ENCODE peak calls at places on chromosomes 6 and 20, in seven cellular contexts. One of them, this sample, is unnamed.

GRCh38 chr6:24431045-24431451 is 28.3 kb downstream of the MRS2 start:
- DNase-seq in breast epithelium: no peak
- DNase-seq in neural progenitor cell: peak
- DNase-seq in astrocyte: peak
- DNase-seq in kidney epithelial cell: peak
- DNase-seq in CD4-positive, alpha-beta T cell: no peak
- DNase-seq in AG10803: peak
- DNase-seq in this sample: no peak

GRCh38 chr6:39424831-39425230 is 102.3 kb upstream of the KCNK16 start:
- DNase-seq in neural progenitor cell: no peak
- DNase-seq in breast epithelium: no peak
- DNase-seq in AG10803: no peak
- DNase-seq in kidney epithelial cell: no peak
- DNase-seq in astrocyte: no peak
- DNase-seq in CD4-positive, alpha-beta T cell: no peak
- DNase-seq in this sample: no peak

GRCh38 chr6:33205172-33206026 is 944 bp downstream of the HSD17B8 start:
- DNase-seq in AG10803: peak
- DNase-seq in neural progenitor cell: peak
- DNase-seq in kidney epithelial cell: peak
- DNase-seq in astrocyte: peak
- DNase-seq in CD4-positive, alpha-beta T cell: no peak
- DNase-seq in breast epithelium: no peak
- DNase-seq in this sample: no peak

GRCh38 chr6:169452117-169452868 is 198.6 kb upstream of the THBS2 start:
- DNase-seq in AG10803: peak
- DNase-seq in CD4-positive, alpha-beta T cell: no peak
- DNase-seq in neural progenitor cell: no peak
- DNase-seq in astrocyte: peak
- DNase-seq in kidney epithelial cell: peak
- DNase-seq in breast epithelium: peak
- DNase-seq in this sample: no peak

GRCh38 chr6:109304284-109305015 is 77.8 kb downstream of the CD164 start:
- DNase-seq in AG10803: no peak
- DNase-seq in breast epithelium: no peak
- DNase-seq in neural progenitor cell: no peak
- DNase-seq in kidney epithelial cell: peak
- DNase-seq in astrocyte: no peak
- DNase-seq in CD4-positive, alpha-beta T cell: no peak
- DNase-seq in this sample: no peak

GRCh38 chr6:137488736-137489409 is 5.3 kb downstream of the OLIG3 start:
- DNase-seq in CD4-positive, alpha-beta T cell: no peak
- DNase-seq in neural progenitor cell: peak
- DNase-seq in breast epithelium: no peak
- DNase-seq in astrocyte: no peak
- DNase-seq in AG10803: no peak
- DNase-seq in kidney epithelial cell: no peak
- DNase-seq in this sample: peak

GRCh38 chr20:40826699-40827098 is 137.7 kb upstream of the MAFB start:
- DNase-seq in neural progenitor cell: no peak
- DNase-seq in astrocyte: no peak
- DNase-seq in AG10803: no peak
- DNase-seq in breast epithelium: no peak
- DNase-seq in CD4-positive, alpha-beta T cell: no peak
- DNase-seq in kidney epithelial cell: no peak
- DNase-seq in this sample: no peak

GRCh38 chr6:130411481-130411880 is 45.7 kb downstream of the TMEM200A start:
- DNase-seq in astrocyte: no peak
- DNase-seq in kidney epithelial cell: no peak
- DNase-seq in AG10803: no peak
- DNase-seq in neural progenitor cell: no peak
- DNase-seq in breast epithelium: no peak
- DNase-seq in CD4-positive, alpha-beta T cell: no peak
- DNase-seq in this sample: no peak

GRCh38 chr6:21436625-21437024 is 156.9 kb upstream of the SOX4 start:
- DNase-seq in AG10803: no peak
- DNase-seq in kidney epithelial cell: no peak
- DNase-seq in astrocyte: no peak
- DNase-seq in breast epithelium: no peak
- DNase-seq in CD4-positive, alpha-beta T cell: no peak
- DNase-seq in neural progenitor cell: no peak
- DNase-seq in this sample: no peak

GRCh38 chr6:161545741-161546140 is 271.9 kb upstream of the AGPAT4 start:
- DNase-seq in CD4-positive, alpha-beta T cell: no peak
- DNase-seq in neural progenitor cell: no peak
- DNase-seq in breast epithelium: no peak
- DNase-seq in kidney epithelial cell: no peak
- DNase-seq in AG10803: no peak
- DNase-seq in astrocyte: peak
- DNase-seq in this sample: no peak

GRCh38 chr6:154865291-154865690 is 129.8 kb upstream of the TIAM2 start:
- DNase-seq in AG10803: no peak
- DNase-seq in kidney epithelial cell: no peak
- DNase-seq in CD4-positive, alpha-beta T cell: no peak
- DNase-seq in astrocyte: no peak
- DNase-seq in neural progenitor cell: no peak
- DNase-seq in breast epithelium: no peak
- DNase-seq in this sample: no peak

GRCh38 chr6:137927777-137928218 is 60.7 kb downstream of the TNFAIP3 start:
- DNase-seq in kidney epithelial cell: no peak
- DNase-seq in astrocyte: peak
- DNase-seq in neural progenitor cell: no peak
- DNase-seq in breast epithelium: no peak
- DNase-seq in CD4-positive, alpha-beta T cell: peak
- DNase-seq in AG10803: no peak
- DNase-seq in this sample: no peak

GRCh38 chr6:27406085-27406484 is 17.5 kb downstream of the ZNF391 start:
- DNase-seq in neural progenitor cell: no peak
- DNase-seq in kidney epithelial cell: no peak
- DNase-seq in astrocyte: no peak
- DNase-seq in CD4-positive, alpha-beta T cell: no peak
- DNase-seq in breast epithelium: no peak
- DNase-seq in AG10803: no peak
- DNase-seq in this sample: no peak

GRCh38 chr20:15196580-15197255 is 859.3 kb upstream of the FLRT3 start:
- DNase-seq in AG10803: no peak
- DNase-seq in astrocyte: no peak
- DNase-seq in kidney epithelial cell: no peak
- DNase-seq in CD4-positive, alpha-beta T cell: no peak
- DNase-seq in neural progenitor cell: no peak
- DNase-seq in breast epithelium: no peak
- DNase-seq in this sample: no peak

GRCh38 chr6:149392093-149392492 is 8.0 kb upstream of the SUMO4 start:
- DNase-seq in CD4-positive, alpha-beta T cell: no peak
- DNase-seq in AG10803: no peak
- DNase-seq in neural progenitor cell: no peak
- DNase-seq in kidney epithelial cell: no peak
- DNase-seq in breast epithelium: no peak
- DNase-seq in astrocyte: no peak
- DNase-seq in this sample: no peak

GRCh38 chr6:47061631-47062300 is 19.6 kb upstream of the ADGRF1 start:
- DNase-seq in kidney epithelial cell: no peak
- DNase-seq in CD4-positive, alpha-beta T cell: no peak
- DNase-seq in breast epithelium: peak
- DNase-seq in astrocyte: peak
- DNase-seq in AG10803: peak
- DNase-seq in neural progenitor cell: no peak
- DNase-seq in this sample: no peak

GRCh38 chr6:119966484-119966883 is 616.9 kb upstream of the MAN1A1 start:
- DNase-seq in astrocyte: no peak
- DNase-seq in neural progenitor cell: peak
- DNase-seq in AG10803: no peak
- DNase-seq in breast epithelium: no peak
- DNase-seq in kidney epithelial cell: no peak
- DNase-seq in CD4-positive, alpha-beta T cell: no peak
- DNase-seq in this sample: no peak

GRCh38 chr6:33958208-33958862 is 154.5 kb upstream of the MLN start:
- DNase-seq in kidney epithelial cell: no peak
- DNase-seq in breast epithelium: no peak
- DNase-seq in astrocyte: no peak
- DNase-seq in AG10803: no peak
- DNase-seq in CD4-positive, alpha-beta T cell: no peak
- DNase-seq in neural progenitor cell: peak
- DNase-seq in this sample: peak

GRCh38 chr6:104613416-104614001 is 246.2 kb downstream of the HACE1 start:
- DNase-seq in CD4-positive, alpha-beta T cell: no peak
- DNase-seq in astrocyte: peak
- DNase-seq in kidney epithelial cell: no peak
- DNase-seq in AG10803: peak
- DNase-seq in breast epithelium: no peak
- DNase-seq in neural progenitor cell: peak
- DNase-seq in this sample: no peak

GRCh38 chr6:135860361-135860760 is 8.9 kb downstream of the PDE7B start:
- DNase-seq in astrocyte: no peak
- DNase-seq in breast epithelium: no peak
- DNase-seq in AG10803: no peak
- DNase-seq in kidney epithelial cell: no peak
- DNase-seq in CD4-positive, alpha-beta T cell: no peak
- DNase-seq in neural progenitor cell: no peak
- DNase-seq in this sample: no peak

GRCh38 chr6:7052441-7052936 is 55.3 kb upstream of the RREB1 start:
- DNase-seq in AG10803: peak
- DNase-seq in breast epithelium: no peak
- DNase-seq in neural progenitor cell: peak
- DNase-seq in kidney epithelial cell: peak
- DNase-seq in CD4-positive, alpha-beta T cell: peak
- DNase-seq in astrocyte: peak
- DNase-seq in this sample: peak

DNA sequence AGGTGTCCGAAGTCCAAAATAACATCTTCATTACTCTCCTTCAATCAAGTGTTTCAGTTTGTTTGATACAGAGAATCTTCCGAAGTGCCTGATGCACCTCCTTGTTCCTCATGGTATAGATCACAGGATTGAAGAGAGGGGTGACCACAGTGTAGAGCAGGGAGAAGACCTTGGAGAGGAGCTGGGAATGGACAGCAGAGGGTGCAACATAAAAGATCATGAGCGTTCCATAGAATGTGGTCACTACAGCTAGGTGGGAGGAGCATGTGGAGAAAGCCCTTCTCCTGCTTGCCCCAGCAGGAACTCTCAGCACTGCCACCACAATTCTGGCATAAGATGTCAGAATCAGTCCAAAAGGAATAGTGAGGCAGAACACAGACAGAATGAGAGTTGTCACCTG is 11.9 kb downstream of the OR12D1 start:
- DNase-seq in kidney epithelial cell: no peak
- DNase-seq in breast epithelium: no peak
- DNase-seq in astrocyte: no peak
- DNase-seq in neural progenitor cell: no peak
- DNase-seq in CD4-positive, alpha-beta T cell: no peak
- DNase-seq in AG10803: no peak
- DNase-seq in this sample: no peak
- TF ChIP-seq CTCF in kidney epithelial cell: no peak
- TF ChIP-seq CTCF in breast epithelium: no peak
- TF ChIP-seq CTCF in astrocyte: no peak
- TF ChIP-seq CTCF in neural progenitor cell: no peak
- TF ChIP-seq CTCF in CD4-positive, alpha-beta T cell: no peak
- TF ChIP-seq CTCF in AG10803: no peak
- TF ChIP-seq CTCF in this sample: no peak

DNA sequence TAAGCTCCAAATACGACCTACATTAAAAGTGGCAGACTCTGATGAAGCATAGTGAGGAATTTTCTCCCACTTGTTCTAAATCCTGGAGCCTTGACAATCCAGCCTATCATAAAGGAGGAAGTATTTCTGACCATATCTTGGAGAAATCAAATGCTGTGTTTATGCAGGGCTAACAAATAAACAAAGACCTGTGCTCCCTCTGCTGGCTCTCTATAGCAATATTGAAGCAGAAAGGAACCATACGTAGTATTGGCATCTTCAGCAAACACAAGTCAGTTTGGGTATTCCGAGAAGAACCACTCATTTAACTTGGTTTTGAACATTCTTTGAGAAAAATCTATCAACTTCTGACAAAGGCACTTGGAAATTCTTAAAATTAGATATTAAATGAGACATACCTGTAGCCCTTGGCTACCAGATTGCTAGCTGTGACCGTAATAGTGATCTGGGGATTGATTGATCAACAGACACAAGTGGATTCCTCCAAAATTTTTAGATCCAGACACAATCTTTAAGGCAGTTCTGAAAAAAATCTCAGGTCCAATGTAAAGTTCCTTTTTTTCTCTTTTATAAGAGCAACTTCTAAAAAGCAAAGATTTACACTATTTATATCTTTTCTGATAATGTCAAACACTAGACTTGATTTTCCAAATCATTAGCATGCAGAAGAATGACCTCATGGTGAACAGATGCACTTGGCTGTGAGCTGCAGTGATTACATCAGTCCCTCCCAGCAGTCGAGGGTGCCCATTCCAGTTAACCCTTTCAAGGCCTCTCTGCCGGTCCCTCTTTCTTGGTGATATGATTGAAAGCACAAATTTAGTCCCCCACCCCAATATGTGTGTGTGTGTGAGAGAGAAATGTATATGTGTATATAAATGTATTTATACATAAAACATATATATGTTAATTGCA is 40.2 kb downstream of the INSM1 start:
- DNase-seq in kidney epithelial cell: no peak
- DNase-seq in AG10803: peak
- DNase-seq in neural progenitor cell: peak
- DNase-seq in astrocyte: peak
- DNase-seq in breast epithelium: no peak
- DNase-seq in CD4-positive, alpha-beta T cell: no peak
- DNase-seq in this sample: no peak
- TF ChIP-seq CTCF in kidney epithelial cell: no peak
- TF ChIP-seq CTCF in AG10803: peak
- TF ChIP-seq CTCF in neural progenitor cell: peak
- TF ChIP-seq CTCF in astrocyte: peak
- TF ChIP-seq CTCF in breast epithelium: no peak
- TF ChIP-seq CTCF in CD4-positive, alpha-beta T cell: no peak
- TF ChIP-seq CTCF in this sample: no peak

DNA sequence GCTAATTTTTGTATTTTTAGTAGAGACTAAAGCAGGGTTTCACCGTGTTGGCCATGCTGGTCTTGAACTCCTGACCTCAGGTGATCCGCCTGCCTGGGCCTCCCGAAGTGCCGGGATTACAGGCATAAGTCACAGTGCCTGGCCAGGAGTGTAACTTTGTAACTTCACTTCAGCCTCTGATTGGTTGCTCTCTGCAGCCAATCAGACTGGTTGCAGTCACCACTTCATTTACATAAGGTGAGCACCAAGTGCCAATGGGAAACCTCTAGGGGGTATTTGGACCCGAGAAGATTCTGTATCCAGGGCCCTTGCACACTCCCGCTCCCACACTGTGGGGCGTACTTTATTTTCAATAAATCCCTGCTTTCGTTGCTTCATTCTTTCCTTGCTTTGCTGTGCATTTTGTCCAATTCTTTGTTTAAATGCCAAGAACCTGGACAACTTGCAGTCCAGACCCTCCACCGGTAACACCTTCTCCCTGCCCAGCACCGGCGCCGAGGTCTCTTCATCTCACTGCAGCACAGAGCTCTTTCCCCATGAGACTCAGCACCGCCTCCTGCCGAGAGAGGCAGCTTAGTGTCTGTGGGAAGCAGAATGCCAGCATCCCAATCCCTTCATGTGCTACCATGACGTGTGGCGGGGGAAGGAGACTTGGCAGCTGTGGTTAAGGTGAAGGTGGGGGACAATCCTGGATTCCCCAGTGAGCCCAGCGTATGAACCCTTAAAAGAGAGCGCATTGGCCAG is 14.0 kb upstream of the MRGBP start:
- DNase-seq in CD4-positive, alpha-beta T cell: no peak
- DNase-seq in AG10803: no peak
- DNase-seq in neural progenitor cell: peak
- DNase-seq in kidney epithelial cell: no peak
- DNase-seq in astrocyte: no peak
- DNase-seq in breast epithelium: no peak
- DNase-seq in this sample: no peak
- TF ChIP-seq CTCF in CD4-positive, alpha-beta T cell: no peak
- TF ChIP-seq CTCF in AG10803: peak
- TF ChIP-seq CTCF in neural progenitor cell: peak
- TF ChIP-seq CTCF in kidney epithelial cell: no peak
- TF ChIP-seq CTCF in astrocyte: no peak
- TF ChIP-seq CTCF in breast epithelium: no peak
- TF ChIP-seq CTCF in this sample: no peak

GRCh38 chr6:14474816-14475215 is 357.2 kb downstream of the CD83 start:
- DNase-seq in AG10803: no peak
- DNase-seq in astrocyte: no peak
- DNase-seq in CD4-positive, alpha-beta T cell: no peak
- DNase-seq in neural progenitor cell: no peak
- DNase-seq in kidney epithelial cell: no peak
- DNase-seq in breast epithelium: no peak
- DNase-seq in this sample: no peak
- TF ChIP-seq CTCF in AG10803: no peak
- TF ChIP-seq CTCF in astrocyte: no peak
- TF ChIP-seq CTCF in CD4-positive, alpha-beta T cell: no peak
- TF ChIP-seq CTCF in neural progenitor cell: no peak
- TF ChIP-seq CTCF in kidney epithelial cell: no peak
- TF ChIP-seq CTCF in breast epithelium: no peak
- TF ChIP-seq CTCF in this sample: no peak